ENCODE peak calls at places on chromosome 13, in ten cellular contexts. One of them, this sample, is unnamed.

GRCh38 chr13:27967203-27967735 is 1.8 kb downstream of the CDX2 start:
- DNase-seq in heart left ventricle: no peak
- DNase-seq in uterus: no peak
- DNase-seq in NB4: peak
- DNase-seq in breast epithelium: no peak
- DNase-seq in HCT116: no peak
- DNase-seq in IMR-90: no peak
- DNase-seq in tibial nerve: no peak
- DNase-seq in adrenal gland: no peak
- DNase-seq in upper lobe of left lung: no peak
- DNase-seq in this sample: no peak

GRCh38 chr13:44331446-44331845 is 42.2 kb upstream of the SERP2 start:
- DNase-seq in heart left ventricle: no peak
- DNase-seq in uterus: no peak
- DNase-seq in NB4: peak
- DNase-seq in breast epithelium: no peak
- DNase-seq in HCT116: no peak
- DNase-seq in IMR-90: no peak
- DNase-seq in tibial nerve: no peak
- DNase-seq in adrenal gland: no peak
- DNase-seq in upper lobe of left lung: no peak
- DNase-seq in this sample: no peak

GRCh38 chr13:75299913-75300862 is 181.8 kb downstream of the TBC1D4 start:
- DNase-seq in heart left ventricle: no peak
- DNase-seq in uterus: no peak
- DNase-seq in NB4: no peak
- DNase-seq in breast epithelium: no peak
- DNase-seq in HCT116: no peak
- DNase-seq in IMR-90: peak
- DNase-seq in tibial nerve: no peak
- DNase-seq in adrenal gland: no peak
- DNase-seq in upper lobe of left lung: no peak
- DNase-seq in this sample: no peak

GRCh38 chr13:42660367-42660965 is 86.5 kb downstream of the TNFSF11 start:
- DNase-seq in heart left ventricle: no peak
- DNase-seq in uterus: no peak
- DNase-seq in NB4: no peak
- DNase-seq in breast epithelium: no peak
- DNase-seq in HCT116: no peak
- DNase-seq in IMR-90: peak
- DNase-seq in tibial nerve: no peak
- DNase-seq in adrenal gland: no peak
- DNase-seq in upper lobe of left lung: no peak
- DNase-seq in this sample: no peak

GRCh38 chr13:101915755-101916107 is 463.3 kb downstream of the ITGBL1 start:
- DNase-seq in heart left ventricle: no peak
- DNase-seq in uterus: no peak
- DNase-seq in NB4: no peak
- DNase-seq in breast epithelium: no peak
- DNase-seq in HCT116: no peak
- DNase-seq in IMR-90: no peak
- DNase-seq in tibial nerve: no peak
- DNase-seq in adrenal gland: no peak
- DNase-seq in upper lobe of left lung: no peak
- DNase-seq in this sample: no peak

GRCh38 chr13:45335397-45336024 is 5.5 kb downstream of the TPT1 start:
- DNase-seq in heart left ventricle: no peak
- DNase-seq in uterus: no peak
- DNase-seq in NB4: peak
- DNase-seq in breast epithelium: no peak
- DNase-seq in HCT116: no peak
- DNase-seq in IMR-90: no peak
- DNase-seq in tibial nerve: no peak
- DNase-seq in adrenal gland: no peak
- DNase-seq in upper lobe of left lung: no peak
- DNase-seq in this sample: no peak

GRCh38 chr13:83753912-83754624 is 128.2 kb downstream of the SLITRK1 start:
- DNase-seq in heart left ventricle: no peak
- DNase-seq in uterus: no peak
- DNase-seq in NB4: no peak
- DNase-seq in breast epithelium: no peak
- DNase-seq in HCT116: no peak
- DNase-seq in IMR-90: peak
- DNase-seq in tibial nerve: no peak
- DNase-seq in adrenal gland: no peak
- DNase-seq in upper lobe of left lung: no peak
- DNase-seq in this sample: no peak

GRCh38 chr13:28401303-28402056 is 93.4 kb downstream of the FLT1 start:
- DNase-seq in heart left ventricle: no peak
- DNase-seq in uterus: no peak
- DNase-seq in NB4: peak
- DNase-seq in breast epithelium: no peak
- DNase-seq in HCT116: no peak
- DNase-seq in IMR-90: peak
- DNase-seq in tibial nerve: no peak
- DNase-seq in adrenal gland: no peak
- DNase-seq in upper lobe of left lung: no peak
- DNase-seq in this sample: peak

GRCh38 chr13:40189885-40190655 is 476.4 kb downstream of the FOXO1 start:
- DNase-seq in heart left ventricle: no peak
- DNase-seq in uterus: no peak
- DNase-seq in NB4: no peak
- DNase-seq in breast epithelium: no peak
- DNase-seq in HCT116: no peak
- DNase-seq in IMR-90: no peak
- DNase-seq in tibial nerve: no peak
- DNase-seq in adrenal gland: no peak
- DNase-seq in upper lobe of left lung: no peak
- DNase-seq in this sample: peak

GRCh38 chr13:113209880-113210421 is 538 bp downstream of the CUL4A start:
- DNase-seq in heart left ventricle: peak
- DNase-seq in uterus: peak
- DNase-seq in NB4: peak
- DNase-seq in breast epithelium: peak
- DNase-seq in HCT116: peak
- DNase-seq in IMR-90: peak
- DNase-seq in tibial nerve: no peak
- DNase-seq in adrenal gland: peak
- DNase-seq in upper lobe of left lung: peak
- DNase-seq in this sample: peak

GRCh38 chr13:45119469-45119989 is 781 bp upstream of the GTF2F2 start:
- DNase-seq in heart left ventricle: no peak
- DNase-seq in uterus: no peak
- DNase-seq in NB4: peak
- DNase-seq in breast epithelium: no peak
- DNase-seq in HCT116: no peak
- DNase-seq in IMR-90: peak
- DNase-seq in tibial nerve: no peak
- DNase-seq in adrenal gland: peak
- DNase-seq in upper lobe of left lung: no peak
- DNase-seq in this sample: no peak

GRCh38 chr13:113562085-113562749 is 22.3 kb upstream of the TFDP1 start:
- DNase-seq in heart left ventricle: peak
- DNase-seq in uterus: peak
- DNase-seq in NB4: peak
- DNase-seq in breast epithelium: peak
- DNase-seq in HCT116: no peak
- DNase-seq in IMR-90: peak
- DNase-seq in tibial nerve: no peak
- DNase-seq in adrenal gland: peak
- DNase-seq in upper lobe of left lung: no peak
- DNase-seq in this sample: peak

GRCh38 chr13:113804017-113804702 is 45.1 kb downstream of the TMEM255B start:
- DNase-seq in heart left ventricle: no peak
- DNase-seq in uterus: peak
- DNase-seq in NB4: no peak
- DNase-seq in breast epithelium: no peak
- DNase-seq in HCT116: no peak
- DNase-seq in IMR-90: no peak
- DNase-seq in tibial nerve: no peak
- DNase-seq in adrenal gland: no peak
- DNase-seq in upper lobe of left lung: no peak
- DNase-seq in this sample: no peak

GRCh38 chr13:114099918-114100445 is 32.4 kb downstream of the RASA3 start:
- DNase-seq in heart left ventricle: peak
- DNase-seq in uterus: peak
- DNase-seq in NB4: peak
- DNase-seq in breast epithelium: no peak
- DNase-seq in HCT116: peak
- DNase-seq in IMR-90: peak
- DNase-seq in tibial nerve: peak
- DNase-seq in adrenal gland: no peak
- DNase-seq in upper lobe of left lung: peak
- DNase-seq in this sample: no peak

GRCh38 chr13:34578471-34578870 is 363.6 kb upstream of the NBEA start:
- DNase-seq in heart left ventricle: no peak
- DNase-seq in uterus: no peak
- DNase-seq in NB4: no peak
- DNase-seq in breast epithelium: peak
- DNase-seq in HCT116: no peak
- DNase-seq in IMR-90: no peak
- DNase-seq in tibial nerve: no peak
- DNase-seq in adrenal gland: no peak
- DNase-seq in upper lobe of left lung: no peak
- DNase-seq in this sample: no peak

GRCh38 chr13:24112791-24113190 is 47.7 kb upstream of the SPATA13 start:
- DNase-seq in heart left ventricle: no peak
- DNase-seq in uterus: no peak
- DNase-seq in NB4: no peak
- DNase-seq in breast epithelium: no peak
- DNase-seq in HCT116: no peak
- DNase-seq in IMR-90: peak
- DNase-seq in tibial nerve: no peak
- DNase-seq in adrenal gland: no peak
- DNase-seq in upper lobe of left lung: no peak
- DNase-seq in this sample: peak

GRCh38 chr13:101453784-101454201 is 1.3 kb downstream of the ITGBL1 start:
- DNase-seq in heart left ventricle: no peak
- DNase-seq in uterus: no peak
- DNase-seq in NB4: no peak
- DNase-seq in breast epithelium: peak
- DNase-seq in HCT116: no peak
- DNase-seq in IMR-90: no peak
- DNase-seq in tibial nerve: no peak
- DNase-seq in adrenal gland: no peak
- DNase-seq in upper lobe of left lung: peak
- DNase-seq in this sample: peak

GRCh38 chr13:26221721-26222522 is at the start of gene RNF6:
- DNase-seq in heart left ventricle: peak
- DNase-seq in uterus: peak
- DNase-seq in NB4: peak
- DNase-seq in breast epithelium: peak
- DNase-seq in HCT116: peak
- DNase-seq in IMR-90: peak
- DNase-seq in tibial nerve: peak
- DNase-seq in adrenal gland: peak
- DNase-seq in upper lobe of left lung: peak
- DNase-seq in this sample: peak
- TF ChIP-seq POLR2A in heart left ventricle: no peak
- TF ChIP-seq POLR2A in uterus: peak
- TF ChIP-seq POLR2A in NB4: peak
- TF ChIP-seq POLR2A in breast epithelium: no peak
- TF ChIP-seq POLR2A in HCT116: peak
- TF ChIP-seq POLR2A in IMR-90: peak
- TF ChIP-seq POLR2A in tibial nerve: peak
- TF ChIP-seq POLR2A in adrenal gland: peak
- TF ChIP-seq POLR2A in upper lobe of left lung: peak
- TF ChIP-seq POLR2A in this sample: peak

GRCh38 chr13:95300625-95301134 is 571 bp downstream of the ABCC4 start:
- DNase-seq in heart left ventricle: peak
- DNase-seq in uterus: peak
- DNase-seq in NB4: peak
- DNase-seq in breast epithelium: no peak
- DNase-seq in HCT116: peak
- DNase-seq in IMR-90: peak
- DNase-seq in tibial nerve: no peak
- DNase-seq in adrenal gland: no peak
- DNase-seq in upper lobe of left lung: no peak
- DNase-seq in this sample: peak

GRCh38 chr13:95298169-95298940 is 2.9 kb downstream of the ABCC4 start:
- DNase-seq in heart left ventricle: no peak
- DNase-seq in uterus: no peak
- DNase-seq in NB4: no peak
- DNase-seq in breast epithelium: no peak
- DNase-seq in HCT116: no peak
- DNase-seq in IMR-90: no peak
- DNase-seq in tibial nerve: no peak
- DNase-seq in adrenal gland: no peak
- DNase-seq in upper lobe of left lung: no peak
- DNase-seq in this sample: no peak

GRCh38 chr13:95298971-95299627 is 2.2 kb downstream of the ABCC4 start:
- DNase-seq in heart left ventricle: no peak
- DNase-seq in uterus: no peak
- DNase-seq in NB4: peak
- DNase-seq in breast epithelium: no peak
- DNase-seq in HCT116: peak
- DNase-seq in IMR-90: peak
- DNase-seq in tibial nerve: no peak
- DNase-seq in adrenal gland: no peak
- DNase-seq in upper lobe of left lung: no peak
- DNase-seq in this sample: no peak

GRCh38 chr13:95301947-95302386 is 716 bp upstream of the ABCC4 start:
- DNase-seq in heart left ventricle: no peak
- DNase-seq in uterus: no peak
- DNase-seq in NB4: no peak
- DNase-seq in breast epithelium: no peak
- DNase-seq in HCT116: no peak
- DNase-seq in IMR-90: no peak
- DNase-seq in tibial nerve: no peak
- DNase-seq in adrenal gland: no peak
- DNase-seq in upper lobe of left lung: no peak
- DNase-seq in this sample: no peak

GRCh38 chr13:95301135-95301946 is at the start of gene ABCC4:
- DNase-seq in heart left ventricle: peak
- DNase-seq in uterus: peak
- DNase-seq in NB4: peak
- DNase-seq in breast epithelium: no peak
- DNase-seq in HCT116: peak
- DNase-seq in IMR-90: peak
- DNase-seq in tibial nerve: no peak
- DNase-seq in adrenal gland: peak
- DNase-seq in upper lobe of left lung: peak
- DNase-seq in this sample: peak
- TF ChIP-seq POLR2A in heart left ventricle: no peak
- TF ChIP-seq POLR2A in uterus: no peak
- TF ChIP-seq POLR2A in NB4: peak
- TF ChIP-seq POLR2A in breast epithelium: no peak
- TF ChIP-seq POLR2A in HCT116: no peak
- TF ChIP-seq POLR2A in IMR-90: peak
- TF ChIP-seq POLR2A in tibial nerve: no peak
- TF ChIP-seq POLR2A in adrenal gland: peak
- TF ChIP-seq POLR2A in upper lobe of left lung: no peak
- TF ChIP-seq POLR2A in this sample: peak

GRCh38 chr13:30457306-30457891 is 8.3 kb downstream of the HMGB1 start:
- DNase-seq in heart left ventricle: no peak
- DNase-seq in uterus: no peak
- DNase-seq in NB4: peak
- DNase-seq in breast epithelium: no peak
- DNase-seq in HCT116: no peak
- DNase-seq in IMR-90: no peak
- DNase-seq in tibial nerve: no peak
- DNase-seq in adrenal gland: no peak
- DNase-seq in upper lobe of left lung: no peak
- DNase-seq in this sample: no peak
- TF ChIP-seq POLR2A in heart left ventricle: no peak
- TF ChIP-seq POLR2A in uterus: no peak
- TF ChIP-seq POLR2A in NB4: peak
- TF ChIP-seq POLR2A in breast epithelium: no peak
- TF ChIP-seq POLR2A in HCT116: no peak
- TF ChIP-seq POLR2A in IMR-90: no peak
- TF ChIP-seq POLR2A in tibial nerve: no peak
- TF ChIP-seq POLR2A in adrenal gland: no peak
- TF ChIP-seq POLR2A in upper lobe of left lung: no peak
- TF ChIP-seq POLR2A in this sample: no peak

GRCh38 chr13:67277581-67277980 is 47.4 kb upstream of the PCDH9 start:
- DNase-seq in heart left ventricle: no peak
- DNase-seq in uterus: no peak
- DNase-seq in NB4: no peak
- DNase-seq in breast epithelium: no peak
- DNase-seq in HCT116: no peak
- DNase-seq in IMR-90: no peak
- DNase-seq in tibial nerve: no peak
- DNase-seq in adrenal gland: no peak
- DNase-seq in upper lobe of left lung: no peak
- DNase-seq in this sample: no peak
- TF ChIP-seq POLR2A in heart left ventricle: no peak
- TF ChIP-seq POLR2A in uterus: no peak
- TF ChIP-seq POLR2A in NB4: no peak
- TF ChIP-seq POLR2A in breast epithelium: no peak
- TF ChIP-seq POLR2A in HCT116: no peak
- TF ChIP-seq POLR2A in IMR-90: no peak
- TF ChIP-seq POLR2A in tibial nerve: no peak
- TF ChIP-seq POLR2A in adrenal gland: no peak
- TF ChIP-seq POLR2A in upper lobe of left lung: no peak
- TF ChIP-seq POLR2A in this sample: no peak